ENCODE peak calls at places on chromosomes 12 and 14, in five cellular contexts. One of them, this sample, is unnamed.

GRCh38 chr14:104370256-104370870 is 209.2 kb upstream of the C14orf180 start:
- DNase-seq in C1 segment of cervical spinal cord: no peak
- DNase-seq in A549: peak; percentile 49
- DNase-seq in stimulated activated CD4-positive, alpha-beta T cell treated with anti-CD3 and anti-CD28 coated beads, Interleukin-4, amount 100 ng/mL, for 24 hours: no peak
- DNase-seq in ureter: no peak
- DNase-seq in this sample: no peak

GRCh38 chr12:42790761-42791151 is 201.2 kb upstream of the PRICKLE1 start:
- DNase-seq in C1 segment of cervical spinal cord: no peak
- DNase-seq in A549: peak; percentile 53
- DNase-seq in stimulated activated CD4-positive, alpha-beta T cell treated with anti-CD3 and anti-CD28 coated beads, Interleukin-4, amount 100 ng/mL, for 24 hours: no peak
- DNase-seq in ureter: no peak
- DNase-seq in this sample: no peak

GRCh38 chr12:129911437-129912049 is 7.7 kb upstream of the TMEM132D start:
- DNase-seq in C1 segment of cervical spinal cord: no peak
- DNase-seq in A549: peak; percentile 59
- DNase-seq in stimulated activated CD4-positive, alpha-beta T cell treated with anti-CD3 and anti-CD28 coated beads, Interleukin-4, amount 100 ng/mL, for 24 hours: no peak
- DNase-seq in ureter: no peak
- DNase-seq in this sample: peak; percentile 67

GRCh38 chr14:28294834-28295440 is 471.6 kb upstream of the FOXG1 start:
- DNase-seq in C1 segment of cervical spinal cord: no peak
- DNase-seq in A549: peak; percentile 42
- DNase-seq in stimulated activated CD4-positive, alpha-beta T cell treated with anti-CD3 and anti-CD28 coated beads, Interleukin-4, amount 100 ng/mL, for 24 hours: no peak
- DNase-seq in ureter: no peak
- DNase-seq in this sample: no peak

GRCh38 chr12:1365703-1366102 is 228.7 kb downstream of the FBXL14 start:
- DNase-seq in C1 segment of cervical spinal cord: no peak
- DNase-seq in A549: no peak
- DNase-seq in stimulated activated CD4-positive, alpha-beta T cell treated with anti-CD3 and anti-CD28 coated beads, Interleukin-4, amount 100 ng/mL, for 24 hours: no peak
- DNase-seq in ureter: no peak
- DNase-seq in this sample: no peak

GRCh38 chr14:69059658-69060648 is 80.9 kb upstream of the ACTN1 start:
- DNase-seq in C1 segment of cervical spinal cord: no peak
- DNase-seq in A549: peak; percentile 81
- DNase-seq in stimulated activated CD4-positive, alpha-beta T cell treated with anti-CD3 and anti-CD28 coated beads, Interleukin-4, amount 100 ng/mL, for 24 hours: no peak
- DNase-seq in ureter: peak; percentile 54
- DNase-seq in this sample: no peak

GRCh38 chr12:117041798-117042170 is 57.4 kb downstream of the TESC start:
- DNase-seq in C1 segment of cervical spinal cord: no peak
- DNase-seq in A549: no peak
- DNase-seq in stimulated activated CD4-positive, alpha-beta T cell treated with anti-CD3 and anti-CD28 coated beads, Interleukin-4, amount 100 ng/mL, for 24 hours: no peak
- DNase-seq in ureter: no peak
- DNase-seq in this sample: no peak

GRCh38 chr14:78007160-78007559 is 163.0 kb upstream of the NRXN3 start:
- DNase-seq in C1 segment of cervical spinal cord: no peak
- DNase-seq in A549: no peak
- DNase-seq in stimulated activated CD4-positive, alpha-beta T cell treated with anti-CD3 and anti-CD28 coated beads, Interleukin-4, amount 100 ng/mL, for 24 hours: no peak
- DNase-seq in ureter: no peak
- DNase-seq in this sample: no peak

GRCh38 chr14:26132061-26132460 is 465.8 kb downstream of the NOVA1 start:
- DNase-seq in C1 segment of cervical spinal cord: no peak
- DNase-seq in A549: no peak
- DNase-seq in stimulated activated CD4-positive, alpha-beta T cell treated with anti-CD3 and anti-CD28 coated beads, Interleukin-4, amount 100 ng/mL, for 24 hours: no peak
- DNase-seq in ureter: no peak
- DNase-seq in this sample: no peak

GRCh38 chr14:23728791-23729190 is 92.6 kb downstream of the DHRS2 start:
- DNase-seq in C1 segment of cervical spinal cord: no peak
- DNase-seq in A549: no peak
- DNase-seq in stimulated activated CD4-positive, alpha-beta T cell treated with anti-CD3 and anti-CD28 coated beads, Interleukin-4, amount 100 ng/mL, for 24 hours: no peak
- DNase-seq in ureter: no peak
- DNase-seq in this sample: no peak

GRCh38 chr14:25048170-25049126 is 1.5 kb downstream of the STXBP6 start:
- DNase-seq in C1 segment of cervical spinal cord: no peak
- DNase-seq in A549: no peak
- DNase-seq in stimulated activated CD4-positive, alpha-beta T cell treated with anti-CD3 and anti-CD28 coated beads, Interleukin-4, amount 100 ng/mL, for 24 hours: no peak
- DNase-seq in ureter: no peak
- DNase-seq in this sample: no peak

GRCh38 chr14:74613211-74613914 is 1.3 kb upstream of the LTBP2 start:
- DNase-seq in C1 segment of cervical spinal cord: no peak
- DNase-seq in A549: no peak
- DNase-seq in stimulated activated CD4-positive, alpha-beta T cell treated with anti-CD3 and anti-CD28 coated beads, Interleukin-4, amount 100 ng/mL, for 24 hours: no peak
- DNase-seq in ureter: no peak
- DNase-seq in this sample: no peak

GRCh38 chr12:105957058-105957457 is 181.7 kb downstream of the NUAK1 start:
- DNase-seq in C1 segment of cervical spinal cord: no peak
- DNase-seq in A549: no peak
- DNase-seq in stimulated activated CD4-positive, alpha-beta T cell treated with anti-CD3 and anti-CD28 coated beads, Interleukin-4, amount 100 ng/mL, for 24 hours: no peak
- DNase-seq in ureter: no peak
- DNase-seq in this sample: no peak

GRCh38 chr12:30806989-30807694 is 52.4 kb upstream of the CAPRIN2 start:
- DNase-seq in C1 segment of cervical spinal cord: peak; percentile 68
- DNase-seq in A549: peak; percentile 76
- DNase-seq in stimulated activated CD4-positive, alpha-beta T cell treated with anti-CD3 and anti-CD28 coated beads, Interleukin-4, amount 100 ng/mL, for 24 hours: peak; percentile 28
- DNase-seq in ureter: peak; percentile 53
- DNase-seq in this sample: no peak

GRCh38 chr12:123134265-123134664 is 16.6 kb downstream of the PITPNM2 start:
- DNase-seq in C1 segment of cervical spinal cord: no peak
- DNase-seq in A549: no peak
- DNase-seq in stimulated activated CD4-positive, alpha-beta T cell treated with anti-CD3 and anti-CD28 coated beads, Interleukin-4, amount 100 ng/mL, for 24 hours: no peak
- DNase-seq in ureter: no peak
- DNase-seq in this sample: no peak

This sample was measured in anterior cingulate cortex.